ENCODE peak calls at places on chromosomes 3 and 15, in five cellular contexts. T is mammary epithelial cell, G is BJ, J is astrocyte, D is AG04450. O is an unnamed sample.

GRCh38 chr3:162130582-162130981 is 634.0 kb downstream of the OTOL1 start:
- DNase-seq in T (no peak), G (no peak), J (no peak), D (no peak), O (no peak)

GRCh38 chr15:68822818-68823217 is 2.1 kb upstream of the ANP32A start:
- DNase-seq in T (no peak), G (no peak), J (no peak), D (no peak), O (no peak)

GRCh38 chr15:68896178-68896577 is 34.1 kb upstream of the SPESP1 start:
- DNase-seq in T (no peak), G (no peak), J (no peak), D (no peak), O (no peak)

GRCh38 chr15:73939138-73939537 is 12.9 kb downstream of the LOXL1 start:
- DNase-seq in T (no peak), G (no peak), J (no peak), D (no peak), O (peak; percentile 51)

GRCh38 chr3:9809615-9810356 is at the start of gene TTLL3:
- DNase-seq in T (peak; percentile 38), G (no peak), J (peak; percentile 21), D (no peak), O (peak; percentile 94)

GRCh38 chr3:880371-880770 is 212.5 kb upstream of the CNTN6 start:
- DNase-seq in T (no peak), G (no peak), J (no peak), D (no peak), O (no peak)

GRCh38 chr3:105534491-105534890 is 167.8 kb downstream of the ALCAM start:
- DNase-seq in T (no peak), G (no peak), J (no peak), D (no peak), O (no peak)

GRCh38 chr15:101679861-101680260 is 27.7 kb upstream of the TM2D3 start:
- DNase-seq in T (no peak), G (no peak), J (no peak), D (no peak), O (no peak)

GRCh38 chr3:136805795-136806194 is 13.1 kb upstream of the SLC35G2 start:
- DNase-seq in T (no peak), G (no peak), J (no peak), D (no peak), O (no peak)

GRCh38 chr3:172072543-172072942 is 33.2 kb downstream of the FNDC3B start:
- DNase-seq in T (no peak), G (no peak), J (no peak), D (no peak), O (no peak)

GRCh38 chr3:707041-707440 is 385.8 kb upstream of the CNTN6 start:
- DNase-seq in T (no peak), G (no peak), J (no peak), D (no peak), O (no peak)

GRCh38 chr15:80618666-80619481 is 76.2 kb upstream of the ABHD17C start:
- DNase-seq in T (no peak), G (no peak), J (no peak), D (no peak), O (no peak)

GRCh38 chr3:174483254-174483653 is 375.9 kb upstream of the NAALADL2 start:
- DNase-seq in T (no peak), G (no peak), J (no peak), D (no peak), O (no peak)

GRCh38 chr3:97823503-97824004 is 1.7 kb downstream of the CRYBG3 start:
- DNase-seq in T (no peak), G (no peak), J (no peak), D (no peak), O (no peak)

GRCh38 chr3:190000187-190000860 is 120.4 kb downstream of the P3H2 start:
- DNase-seq in T (no peak), G (no peak), J (no peak), D (no peak), O (no peak)

GRCh38 chr3:66431494-66431893 is 69.3 kb downstream of the LRIG1 start:
- DNase-seq in T (peak; percentile 5), G (peak; percentile 37), J (peak; percentile 97), D (no peak), O (no peak)

DNA sequence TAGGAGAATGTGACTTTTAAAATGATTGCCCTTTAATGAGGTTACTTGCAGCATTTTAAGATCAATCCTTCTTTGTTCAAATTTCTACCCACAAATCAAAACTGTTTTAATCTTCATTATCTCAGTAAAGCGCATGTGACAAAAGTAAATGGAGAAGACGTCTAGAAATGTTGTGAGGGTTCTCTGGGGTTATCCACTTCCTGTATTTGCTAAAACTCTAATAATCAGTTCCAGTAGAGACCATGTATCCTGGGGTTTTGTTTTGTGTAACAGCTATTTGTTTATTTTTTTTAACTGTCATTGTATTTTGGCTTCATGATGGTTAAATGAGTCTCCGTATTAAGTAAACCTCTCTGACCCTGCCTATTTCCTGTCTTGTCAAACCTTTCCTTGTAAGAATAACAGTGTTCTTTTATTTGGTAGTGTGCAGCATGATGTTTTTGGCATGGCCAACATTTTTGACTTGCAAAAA is 27.5 kb downstream of the DUT start:
- DNase-seq in T (no peak), G (no peak), J (peak; percentile 39), D (no peak), O (no peak)
- H3K4me3 ChIP-seq in T (no peak overlapping the region), G (no peak overlapping the region), J (no peak overlapping the region), D (no peak overlapping the region), O (no peak overlapping the region)

GRCh38 chr15:25501828-25502446 is 63.1 kb upstream of the UBE3A start:
- DNase-seq in T (no peak), G (no peak), J (no peak), D (no peak), O (no peak)
- H3K4me3 ChIP-seq in T (no peak overlapping the region), G (no peak overlapping the region), J (no peak overlapping the region), D (no peak overlapping the region), O (no peak overlapping the region)

DNA sequence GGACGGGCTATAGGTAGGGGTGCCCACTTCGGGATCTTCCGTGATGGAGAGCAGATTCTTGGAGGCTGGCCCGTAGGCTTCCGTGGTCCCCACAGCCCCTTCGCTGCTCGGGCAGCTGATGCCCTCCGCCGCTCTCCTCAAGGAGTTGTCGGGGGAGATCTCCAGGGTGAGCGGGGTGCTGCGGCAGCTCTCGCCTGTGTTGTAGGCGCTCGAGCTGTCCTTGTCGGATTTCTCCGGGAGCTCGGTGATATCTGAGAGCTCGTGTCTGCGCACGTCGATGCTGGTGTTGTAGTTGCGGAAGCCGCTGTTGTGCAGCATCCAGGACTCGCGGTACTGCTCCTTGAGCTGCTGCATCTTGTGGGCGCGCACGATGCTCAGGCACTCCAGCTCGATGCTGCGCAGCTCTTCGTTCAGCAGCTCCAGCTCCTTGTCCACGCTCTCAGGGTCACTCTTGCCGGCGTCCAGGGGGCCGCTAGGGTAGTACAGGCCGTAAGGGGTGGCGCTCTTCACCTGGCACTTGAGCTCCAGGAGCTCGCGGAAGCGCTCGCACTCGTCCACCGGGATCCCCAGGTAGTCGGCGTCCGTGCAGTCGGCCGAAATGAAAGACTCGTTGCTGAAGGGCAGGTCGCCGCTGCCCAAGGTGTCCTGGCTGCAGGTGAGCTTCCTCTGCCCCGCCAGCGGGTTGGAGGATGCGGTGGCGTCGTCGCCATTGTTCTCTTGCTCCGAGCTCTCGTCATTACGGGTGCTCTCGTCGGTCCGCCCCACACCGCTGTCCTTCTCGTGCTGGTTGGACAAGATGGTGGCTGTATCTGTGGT is 240.4 kb downstream of the PDZRN3 start:
- DNase-seq in T (no peak), G (no peak), J (no peak), D (no peak), O (no peak)
- H3K4me3 ChIP-seq in T (no peak overlapping the region), G (no peak overlapping the region), J (no peak overlapping the region), D (no peak overlapping the region), O (no peak overlapping the region)

GRCh38 chr3:120344349-120344748 is 4.8 kb downstream of the LRRC58 start:
- DNase-seq in T (no peak), G (no peak), J (peak; percentile 55), D (no peak), O (no peak)
- H3K4me3 ChIP-seq in T (no peak overlapping the region), G (no peak overlapping the region), J (no peak overlapping the region), D (no peak overlapping the region), O (no peak overlapping the region)

GRCh38 chr15:48580736-48581135 is 64.8 kb downstream of the FBN1 start:
- DNase-seq in T (no peak), G (no peak), J (no peak), D (no peak), O (no peak)
- H3K4me3 ChIP-seq in T (no peak overlapping the region), G (no peak overlapping the region), J (no peak overlapping the region), D (no peak overlapping the region), O (no peak overlapping the region)

O was measured in spleen.